ENCODE peak calls at places on chromosome 12, in four cellular contexts. W, Y, Q and O are unnamed samples. For H3K27me3, the result is how much of the 10 kb centered on the place peaks cover.

GRCh38 chr12:47811070-47811391 is 8.7 kb downstream of the HDAC7 start:
- DNase-seq in Y (no peak), Q (peak), W (no peak), O (no peak)

GRCh38 chr12:76820888-76821482 is 57.1 kb downstream of the ZDHHC17 start:
- DNase-seq in Y (no peak), Q (peak), W (no peak), O (no peak)

GRCh38 chr12:8687846-8688601 is 9.8 kb upstream of the RIMKLB start:
- DNase-seq in Q (peak), Y (no peak), W (no peak), O (peak)

GRCh38 chr12:115609356-115609755 is 668.1 kb downstream of the MED13L start:
- DNase-seq in Q (no peak), W (no peak), Y (no peak), O (no peak)

GRCh38 chr12:96218989-96219678 is 25.0 kb downstream of the ELK3 start:
- DNase-seq in Q (no peak), Y (no peak), W (no peak), O (no peak)

GRCh38 chr12:64608901-64609542 is 1.3 kb upstream of the RASSF3 start:
- DNase-seq in Q (no peak), Y (peak), W (no peak), O (peak)

GRCh38 chr12:48334807-48335206 is 15.9 kb downstream of the ZNF641 start:
- DNase-seq in Q (no peak), Y (no peak), W (no peak), O (no peak)

GRCh38 chr12:22527999-22528398 is 16.3 kb downstream of the C2CD5 start:
- DNase-seq in W (no peak), Y (no peak), Q (no peak), O (no peak)

GRCh38 chr12:88036368-88036965 is 7.3 kb upstream of the C12orf50 start:
- DNase-seq in Q (no peak), W (no peak), Y (no peak), O (no peak)

GRCh38 chr12:62730649-62731377 is 204.1 kb downstream of the PPM1H start:
- DNase-seq in Q (no peak), W (no peak), Y (no peak), O (no peak)

GRCh38 chr12:115860619-115861018 is 416.9 kb downstream of the MED13L start:
- DNase-seq in Q (no peak), Y (no peak), W (no peak), O (no peak)

GRCh38 chr12:104549820-104550480 is 93.2 kb downstream of the CHST11 start:
- DNase-seq in Q (no peak), W (no peak), Y (no peak), O (no peak)

GRCh38 chr12:111954974-111955373 is 58.0 kb downstream of the TMEM116 start:
- DNase-seq in Y (no peak), W (no peak), Q (no peak), O (peak)

GRCh38 chr12:25884024-25884919 is 74.2 kb upstream of the RASSF8 start:
- DNase-seq in Y (no peak), W (no peak), Q (no peak), O (no peak)

GRCh38 chr12:39675263-39675662 is 55.7 kb upstream of the ABCD2 start:
- DNase-seq in Y (no peak), W (no peak), Q (no peak), O (no peak)

GRCh38 chr12:58750484-58750883 is 169.8 kb downstream of the LRIG3 start:
- DNase-seq in Y (no peak), W (no peak), Q (no peak), O (peak)

GRCh38 chr12:128012110-128012509 is 254.9 kb upstream of the TMEM132C start:
- DNase-seq in W (no peak), Q (no peak), Y (no peak), O (no peak)

GRCh38 chr12:95218164-95218851 is 701 bp downstream of the VEZT start:
- DNase-seq in W (no peak), Y (peak), Q (no peak), O (peak)

GRCh38 chr12:20264608-20265114 is 103.7 kb upstream of the PDE3A start:
- DNase-seq in W (no peak), Q (no peak), Y (no peak), O (no peak)

GRCh38 chr12:85076688-85077430 is 40.7 kb downstream of the LRRIQ1 start:
- DNase-seq in W (no peak), Q (no peak), Y (no peak), O (no peak)

GRCh38 chr12:42143401-42144173 is 1.1 kb downstream of the GXYLT1 start:
- DNase-seq in W (no peak), Q (no peak), Y (no peak), O (no peak)

GRCh38 chr12:19491863-19492262 is 52.6 kb downstream of the AEBP2 start:
- DNase-seq in Q (no peak), Y (no peak), W (no peak), O (no peak)

GRCh38 chr12:108840605-108841328 is 16.6 kb downstream of the SSH1 start:
- DNase-seq in Y (no peak), W (peak), Q (no peak), O (peak)

GRCh38 chr12:121110211-121110940 is 22.3 kb upstream of the P2RX7 start:
- DNase-seq in Q (peak), Y (peak), W (no peak), O (no peak)

GRCh38 chr12:85872497-85873091 is 1.5 kb upstream of the NTS start:
- DNase-seq in Y (no peak), Q (no peak), W (no peak), O (no peak)

GRCh38 chr12:53820503-53820902 is 68.7 kb upstream of the CISTR start:
- DNase-seq in Y (no peak), Q (no peak), W (no peak), O (no peak)

GRCh38 chr12:53811606-53812005 is 59.8 kb upstream of the CISTR start:
- DNase-seq in Q (no peak), Y (no peak), W (no peak), O (no peak)

GRCh38 chr12:53820907-53821306 is 69.1 kb upstream of the CISTR start:
- DNase-seq in W (no peak), Q (no peak), Y (no peak), O (no peak)

GRCh38 chr12:53816360-53817020 is 64.7 kb upstream of the CISTR start:
- DNase-seq in Y (no peak), W (no peak), Q (no peak), O (no peak)

DNA sequence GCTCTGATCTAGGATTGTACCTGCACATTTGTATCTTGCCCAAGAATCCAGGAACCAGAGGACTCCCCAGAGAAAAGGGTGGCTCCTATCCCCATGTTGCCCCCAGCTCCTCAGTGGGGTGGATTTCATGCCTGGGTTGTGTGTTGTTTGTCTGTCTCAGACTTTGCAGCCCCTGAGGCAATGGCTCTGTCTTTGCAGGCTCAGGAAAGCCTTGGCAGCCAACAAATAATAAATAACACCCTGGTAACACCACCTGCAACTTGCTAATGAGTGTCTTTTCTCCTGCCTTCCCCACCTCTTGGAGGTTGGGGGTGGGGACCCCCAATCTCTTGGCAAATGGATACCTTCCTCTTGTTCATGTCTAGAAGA is 65.2 kb upstream of the CISTR start:
- DNase-seq in W (no peak), Q (no peak), Y (no peak), O (no peak)
- H3K27me3 ChIP-seq in W (under half), Q (under half), Y (under half), O (under half)

DNA sequence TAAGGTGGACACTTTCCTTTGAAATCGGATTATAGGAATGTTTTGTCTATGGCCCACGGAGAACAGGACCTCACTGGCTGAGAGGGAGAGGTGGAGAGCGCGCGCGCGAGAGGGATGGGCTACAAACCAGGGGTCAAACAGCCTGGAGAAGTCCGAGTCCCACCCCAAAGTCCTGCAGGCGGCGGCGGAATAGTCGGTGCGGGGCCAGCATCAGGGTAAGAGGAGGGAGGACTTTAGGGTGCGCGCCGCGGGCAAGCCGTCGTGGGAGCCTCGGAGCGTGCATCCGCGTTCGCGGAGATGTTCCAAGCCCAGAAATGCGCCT is 3.3 kb upstream of the HOXC8 start:
- DNase-seq in Y (no peak), W (no peak), Q (no peak), O (no peak)
- H3K27me3 ChIP-seq in Y (half or more), W (half or more), Q (under half), O (under half)

GRCh38 chr12:98297557-98297956 is 217.8 kb upstream of the TMPO start:
- DNase-seq in Q (no peak), Y (no peak), W (no peak), O (no peak)

GRCh38 chr12:98296462-98297079 is 218.8 kb upstream of the TMPO start:
- DNase-seq in Y (no peak), W (no peak), Q (no peak), O (no peak)

GRCh38 chr12:98294426-98294825 is 221.0 kb upstream of the TMPO start:
- DNase-seq in W (no peak), Q (no peak), Y (no peak), O (no peak)

GRCh38 chr12:98291828-98292227 is 223.6 kb upstream of the TMPO start:
- DNase-seq in Y (no peak), Q (no peak), W (no peak), O (no peak)

GRCh38 chr12:98295681-98296080 is 219.7 kb upstream of the TMPO start:
- DNase-seq in Y (no peak), Q (no peak), W (no peak), O (peak)
- H3K27me3 ChIP-seq in Y (under half), Q (under half), W (under half), O (under half)

GRCh38 chr12:72273851-72274284 is 1.7 kb downstream of the TRHDE start:
- DNase-seq in Y (no peak), Q (peak), W (no peak), O (peak)

GRCh38 chr12:72276212-72276865 is 4.2 kb downstream of the TRHDE start:
- DNase-seq in Y (no peak), W (no peak), Q (no peak), O (no peak)

GRCh38 chr12:72275551-72275950 is 3.4 kb downstream of the TRHDE start:
- DNase-seq in Y (no peak), Q (no peak), W (no peak), O (no peak)

GRCh38 chr12:72273499-72273837 is 1.3 kb downstream of the TRHDE start:
- DNase-seq in W (no peak), Y (no peak), Q (peak), O (peak)

DNA sequence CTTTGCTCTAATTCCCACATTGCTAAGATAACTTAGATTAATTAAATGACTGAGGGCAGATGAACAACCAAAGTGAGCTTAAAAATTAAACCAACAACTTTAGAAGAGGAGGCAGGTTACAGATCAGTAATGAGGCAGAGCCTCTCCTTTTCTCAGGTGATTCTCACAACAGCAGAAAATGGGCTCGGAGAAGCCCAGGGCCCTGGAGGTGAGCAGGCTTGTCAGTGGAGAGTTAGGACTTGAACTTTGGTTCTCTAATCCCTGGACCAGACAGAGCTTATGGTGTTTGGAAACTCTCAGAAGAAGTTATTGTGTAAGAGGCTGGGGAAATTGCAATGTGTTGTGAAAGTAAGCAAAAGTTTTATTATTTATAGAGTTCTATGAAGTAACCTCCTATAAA is 2.8 kb downstream of the TRHDE start:
- DNase-seq in Y (no peak), W (no peak), Q (no peak), O (no peak)
- H3K27me3 ChIP-seq in Y (under half), W (under half), Q (under half), O (under half)

DNA sequence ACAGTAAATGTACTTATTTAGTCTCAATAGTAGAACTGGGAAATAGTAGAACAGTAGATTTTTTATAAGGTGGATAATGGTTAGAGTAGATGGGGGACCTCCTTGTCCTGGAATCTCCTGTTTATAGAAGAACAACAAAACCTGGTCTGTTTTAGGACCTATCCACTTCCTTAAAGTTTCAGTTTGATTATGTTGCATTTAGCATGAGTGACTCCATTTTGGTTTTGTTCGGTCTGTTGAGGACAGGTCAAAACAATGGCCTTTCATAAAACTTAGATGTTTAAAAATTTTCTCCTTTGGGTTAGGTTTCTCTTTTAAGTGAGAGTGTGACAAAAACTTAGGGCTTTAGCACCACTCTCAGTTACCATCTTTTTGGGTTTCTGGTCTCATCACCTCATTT is 308.9 kb downstream of the BTG1 start:
- DNase-seq in W (no peak), Y (no peak), Q (no peak), O (no peak)
- H3K27me3 ChIP-seq in W (under half), Y (under half), Q (under half), O (under half)

DNA sequence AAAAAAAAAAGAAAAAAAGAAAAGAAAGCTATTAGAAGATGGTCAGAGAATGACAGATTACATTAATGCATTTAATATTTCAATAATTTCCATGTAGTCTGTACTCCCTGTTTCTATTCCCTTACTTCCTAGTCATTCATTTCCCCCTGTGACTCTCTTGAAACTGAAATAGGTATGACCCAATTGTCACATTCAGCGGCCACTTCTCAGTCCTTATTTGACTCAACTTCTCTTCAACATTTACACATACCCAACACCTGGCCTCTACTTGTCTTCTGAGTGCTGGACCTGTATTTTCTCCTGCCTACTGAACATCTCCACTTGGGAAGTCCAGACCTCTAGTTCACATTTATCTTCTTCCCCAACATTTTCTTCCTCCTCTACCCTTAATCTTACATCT is 7.2 kb downstream of the EEA1 start:
- DNase-seq in Q (no peak), Y (no peak), W (no peak), O (no peak)
- H3K27me3 ChIP-seq in Q (under half), Y (under half), W (under half), O (under half)

GRCh38 chr12:4994622-4995021 is 49.1 kb upstream of the KCNA5 start:
- DNase-seq in Q (no peak), W (no peak), Y (no peak), O (no peak)
- H3K27me3 ChIP-seq in Q (under half), W (under half), Y (under half), O (under half)